ENCODE peak calls at places on chromosome 4, in four cellular contexts. Q is HepG2, X is GM12878, G is K562. I is an unnamed sample.

GRCh38 chr4:155805016-155805415 is 46.2 kb downstream of the GUCY1B1 start:
- DNase-seq in Q (no peak), X (no peak), G (no peak), I (no peak)

GRCh38 chr4:55765070-55765469 is 54.5 kb upstream of the EXOC1L start:
- DNase-seq in Q (no peak), X (no peak), G (no peak), I (no peak)

GRCh38 chr4:144645621-144646522 is at the start of gene HHIP:
- DNase-seq in Q (peak), X (no peak), G (peak), I (peak)

GRCh38 chr4:148118179-148118578 is 324.0 kb downstream of the NR3C2 start:
- DNase-seq in Q (no peak), X (no peak), G (no peak), I (no peak)

GRCh38 chr4:88033309-88033708 is 25.9 kb downstream of the PKD2 start:
- DNase-seq in Q (peak), X (no peak), G (peak), I (peak)

GRCh38 chr4:20839957-20840356 is 139.7 kb downstream of the PACRGL start:
- DNase-seq in Q (no peak), X (no peak), G (no peak), I (no peak)

GRCh38 chr4:4428966-4429875 is 42.3 kb downstream of the NSG1 start:
- DNase-seq in Q (no peak), X (no peak), G (no peak), I (no peak)

GRCh38 chr4:56762484-56763250 is 58.8 kb downstream of the SPINK2 start:
- DNase-seq in Q (no peak), X (no peak), G (no peak), I (no peak)

GRCh38 chr4:82559735-82560120 is 2.1 kb downstream of the TMEM150C start:
- DNase-seq in Q (no peak), X (no peak), G (no peak), I (no peak)
- TF ChIP-seq ESRRA in Q (no peak), X (no peak), G (no peak), I (no peak)

DNA sequence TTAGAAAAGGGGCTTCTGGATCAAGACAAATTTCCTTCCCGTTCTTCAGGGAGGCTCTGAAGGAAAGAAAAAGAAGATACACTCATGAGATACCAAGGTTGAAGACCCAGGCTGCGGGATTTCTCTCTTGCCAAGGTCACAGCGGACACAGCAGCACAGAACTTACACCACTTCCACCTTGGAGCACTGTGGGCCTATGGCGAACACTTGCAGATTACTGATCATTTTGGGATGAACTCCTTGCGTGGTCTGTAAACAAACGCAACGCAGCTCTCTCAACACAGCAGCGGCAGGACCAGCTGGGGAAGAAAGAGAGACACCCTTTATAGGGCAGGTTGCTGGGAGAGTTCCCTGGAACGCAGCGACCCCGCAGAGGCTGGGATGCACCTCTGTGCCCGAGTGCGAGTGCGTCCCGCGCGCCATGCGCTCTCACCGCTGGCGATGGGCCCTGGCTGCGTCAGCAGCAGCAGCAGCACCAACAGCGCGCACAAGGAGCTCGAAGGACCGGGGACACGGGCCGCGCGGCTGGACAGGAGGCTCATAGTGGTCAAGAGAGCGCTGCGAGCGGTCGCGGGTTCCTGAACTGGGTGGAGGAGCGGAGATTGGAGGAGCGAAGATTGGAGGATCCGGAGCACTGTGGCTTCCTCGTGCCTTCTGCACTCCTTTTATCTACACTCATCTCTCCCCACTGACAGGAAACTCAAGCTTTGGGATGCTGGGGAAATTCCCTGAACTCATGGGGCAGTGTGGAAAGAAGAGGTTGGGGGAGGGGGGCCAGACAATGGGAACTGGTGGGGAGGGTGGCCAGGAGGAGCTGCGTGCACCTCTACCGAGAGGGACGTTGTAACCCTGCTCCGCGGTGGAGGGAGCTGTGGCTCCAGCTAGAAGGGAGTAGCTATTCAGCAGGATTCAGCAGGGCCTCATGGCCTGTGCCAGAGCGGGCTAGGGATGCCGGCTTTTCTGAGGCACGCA is at the start of gene CXCL5:
- DNase-seq in Q (no peak), X (no peak), G (no peak), I (peak)
- TF ChIP-seq ATF3 in Q (no peak), X (no peak), G (no peak), I (no peak)

DNA sequence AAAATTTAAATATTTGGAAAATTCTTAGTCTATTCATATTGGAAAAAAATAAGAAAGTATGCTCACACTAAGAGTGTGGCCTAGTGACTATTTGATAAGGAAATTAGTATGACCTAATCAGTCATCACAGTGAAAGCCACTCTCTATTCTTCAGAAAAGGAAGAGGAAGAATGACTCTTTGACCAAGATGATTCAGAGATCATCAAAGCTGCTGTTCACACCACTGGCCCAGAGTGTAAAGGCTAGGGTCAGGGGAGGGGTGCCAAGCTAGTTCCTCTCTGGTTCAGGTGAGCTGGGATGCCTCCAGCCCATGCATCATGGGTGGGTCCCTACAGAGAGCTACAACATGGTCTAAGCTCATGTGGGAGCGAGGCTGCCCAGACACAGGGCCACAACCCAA is 396.9 kb upstream of the NDST3 start:
- DNase-seq in Q (no peak), X (no peak), G (no peak), I (no peak)
- TF ChIP-seq ESRRA in Q (no peak), X (no peak), G (no peak), I (no peak)

GRCh38 chr4:37538931-37539330 is 147.2 kb downstream of the RELL1 start:
- DNase-seq in Q (no peak), X (no peak), G (no peak), I (no peak)

GRCh38 chr4:37533286-37534033 is 152.7 kb downstream of the RELL1 start:
- DNase-seq in Q (no peak), X (no peak), G (no peak), I (no peak)

GRCh38 chr4:37535872-37536271 is 150.3 kb downstream of the RELL1 start:
- DNase-seq in Q (no peak), X (no peak), G (no peak), I (no peak)

GRCh38 chr4:37540486-37540885 is 145.7 kb downstream of the RELL1 start:
- DNase-seq in Q (no peak), X (no peak), G (no peak), I (peak)

DNA sequence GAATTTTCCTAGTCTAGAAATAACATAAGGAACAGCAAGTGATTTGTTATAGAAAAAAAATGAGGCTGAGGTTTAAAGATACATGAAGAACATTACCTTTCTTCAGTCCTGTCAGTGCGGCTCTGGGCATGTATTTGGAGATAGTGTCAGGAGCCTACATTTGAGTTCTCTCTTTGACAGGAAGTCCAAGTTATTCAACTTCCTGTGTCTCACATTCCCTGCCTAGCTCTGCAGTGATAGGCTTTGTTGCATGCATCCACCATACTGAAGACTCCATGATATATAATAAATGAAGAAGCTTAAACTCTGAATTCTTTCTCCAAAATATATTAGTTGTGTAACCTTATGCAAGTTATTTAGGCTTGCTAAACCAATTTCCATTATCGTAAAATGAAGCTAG is 148.7 kb downstream of the RELL1 start:
- DNase-seq in Q (no peak), X (no peak), G (no peak), I (no peak)
- TF ChIP-seq ATF3 in Q (no peak), X (no peak), G (no peak), I (no peak)

GRCh38 chr4:2535386-2536192 is 858 bp upstream of the FAM193A start:
- DNase-seq in Q (peak), X (no peak), G (peak), I (peak)
- TF ChIP-seq ESRRA in Q (peak), X (no peak), G (peak), I (no peak)

DNA sequence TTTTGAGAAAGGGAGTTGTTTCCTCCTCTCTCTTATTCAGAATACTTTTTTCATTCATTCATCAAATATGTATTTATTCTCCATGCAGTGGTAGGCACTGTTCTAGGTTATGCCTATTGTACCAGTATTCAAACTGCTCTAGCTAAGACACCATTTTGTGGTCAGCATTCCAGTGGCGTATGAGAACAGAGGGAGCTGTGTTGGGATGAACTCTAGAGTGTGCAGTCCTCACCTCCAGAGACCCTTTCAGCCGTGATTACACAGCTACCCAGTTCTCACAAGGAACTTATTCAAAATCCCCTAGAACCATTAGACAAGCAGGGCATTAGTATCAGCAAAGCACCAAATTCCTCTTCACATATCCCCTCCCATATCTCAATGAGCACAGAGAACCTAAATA is 4.2 kb downstream of the TLR1 start:
- DNase-seq in Q (no peak), X (no peak), G (no peak), I (no peak)
- TF ChIP-seq ATF3 in Q (no peak), X (no peak), G (no peak), I (no peak)

GRCh38 chr4:172662113-172662512 is 506.5 kb upstream of the GALNT7 start:
- DNase-seq in Q (no peak), X (no peak), G (no peak), I (no peak)

DNA sequence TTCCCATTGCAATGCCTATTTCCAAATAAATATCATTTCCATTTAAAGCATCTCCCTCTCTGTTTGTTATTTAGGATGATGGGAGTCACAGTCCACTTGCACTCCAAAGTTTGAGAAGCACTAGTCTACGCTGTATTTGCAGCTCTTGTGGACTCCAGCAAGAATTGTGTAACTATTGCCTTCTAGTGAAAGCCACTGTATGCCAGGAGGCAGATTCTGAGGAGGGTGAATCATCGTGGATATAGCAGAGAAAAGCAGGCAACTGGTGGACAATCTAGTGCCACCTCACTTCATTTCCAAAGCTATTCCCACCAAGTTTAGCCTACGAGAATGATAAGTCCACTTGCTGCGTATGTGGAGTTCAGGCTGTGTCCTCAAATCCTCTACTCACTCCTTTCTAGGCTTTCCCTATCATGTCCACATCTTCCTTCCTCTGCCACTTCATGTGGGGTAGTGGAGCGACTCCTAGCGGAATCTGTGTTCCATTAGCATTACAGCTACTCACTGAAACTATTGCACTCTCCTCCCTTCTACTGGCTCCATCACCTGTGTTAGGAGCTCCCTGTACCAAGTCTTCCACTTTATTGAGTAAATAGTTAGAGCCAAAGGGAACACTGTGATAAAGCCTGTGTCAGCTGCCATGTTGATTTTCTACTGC is 501.8 kb upstream of the GALNT7 start:
- DNase-seq in Q (no peak), X (no peak), G (no peak), I (peak)
- TF ChIP-seq ESRRA in Q (no peak), X (no peak), G (no peak), I (no peak)

DNA sequence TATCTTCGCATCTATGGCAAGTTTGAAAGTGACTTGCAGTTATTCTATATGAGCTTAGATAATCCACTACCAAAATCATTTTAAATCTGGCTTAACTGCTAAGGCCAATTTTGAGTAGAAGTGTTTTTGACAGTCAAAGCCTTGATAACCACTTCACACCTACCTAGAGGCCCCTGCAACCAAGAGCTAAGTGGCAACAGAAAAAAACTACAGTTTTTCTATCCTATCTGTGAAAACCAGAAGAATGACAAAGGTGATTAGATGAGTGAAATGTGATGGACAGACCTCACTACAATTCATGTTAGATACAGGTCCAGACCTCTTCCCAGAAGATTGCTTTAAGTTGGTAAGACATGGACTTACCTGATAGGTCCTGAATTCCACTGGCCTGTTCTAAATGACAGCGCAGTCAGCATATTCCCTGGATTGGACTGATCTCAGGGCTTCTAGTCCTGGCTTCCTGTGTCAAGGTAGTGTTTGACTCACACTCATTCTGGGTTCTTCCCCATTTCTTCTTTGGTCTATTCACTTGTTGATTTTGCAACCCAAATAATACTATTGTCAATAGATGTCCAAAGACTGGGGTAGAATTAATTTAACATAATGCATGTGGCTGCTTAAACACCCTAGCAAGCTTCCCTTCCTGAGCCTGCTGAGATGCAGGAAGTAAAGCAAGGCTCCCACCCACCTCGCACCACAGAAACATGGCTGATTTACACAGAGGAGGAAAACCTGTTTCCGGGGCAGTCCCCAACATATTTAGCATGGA is 65.1 kb downstream of the PPP3CA start:
- DNase-seq in Q (no peak), X (no peak), G (no peak), I (no peak)
- TF ChIP-seq ATF3 in Q (no peak), X (no peak), G (no peak), I (no peak)